ENCODE peak calls at places on chromosome 6, in seven cellular contexts. Q is fibroblast of lung, R is psoas muscle, S is mesendoderm, J is K562, Z is body of pancreas, F is WERI-Rb-1. V is an unnamed sample.
A peak's percentile ranks its signal among the peaks of the same experiment; 100 is the strongest.

GRCh38 chr6:145028144-145028818 is 707.0 kb downstream of the EPM2A start:
- DNase-seq in J (no peak), S (peak; percentile 77), F (peak; percentile 26), Z (peak; percentile 28), R (no peak), Q (no peak), V (peak; percentile 44)

GRCh38 chr6:121216928-121217327 is 117.4 kb downstream of the TBC1D32 start:
- DNase-seq in J (no peak), S (no peak), Q (peak; percentile 53), Z (no peak), F (peak; percentile 7), R (no peak), V (no peak)

GRCh38 chr6:43668151-43669028 is 19.2 kb downstream of the MRPS18A start:
- DNase-seq in F (peak; percentile 87), Q (peak; percentile 48), S (peak; percentile 92), J (peak; percentile 91), Z (peak; percentile 59), R (peak; percentile 74), V (peak; percentile 90)

GRCh38 chr6:90466191-90466940 is 120.5 kb downstream of the MAP3K7 start:
- DNase-seq in J (peak; percentile 24), R (no peak), S (peak; percentile 50), F (no peak), Q (peak; percentile 61), Z (no peak), V (no peak)

GRCh38 chr6:158131926-158132325 is 36.1 kb downstream of the SERAC1 start:
- DNase-seq in J (peak; percentile 44), R (no peak), Q (peak; percentile 9), S (peak; percentile 29), F (peak; percentile 39), Z (no peak), V (no peak)

GRCh38 chr6:125798734-125799510 is 8.2 kb downstream of the NCOA7 start:
- DNase-seq in S (peak; percentile 14), R (no peak), F (no peak), Q (peak; percentile 86), Z (no peak), J (no peak), V (no peak)

GRCh38 chr6:44158770-44159228 is at the start of gene CAPN11:
- DNase-seq in Z (no peak), Q (no peak), S (no peak), F (no peak), R (no peak), J (no peak), V (no peak)

GRCh38 chr6:109457596-109457996 is 2.0 kb upstream of the MICAL1 start:
- DNase-seq in J (no peak), F (no peak), R (no peak), Z (no peak), S (no peak), Q (no peak), V (no peak)

GRCh38 chr6:56091159-56091869 is 156.1 kb downstream of the COL21A1 start:
- DNase-seq in S (no peak), F (no peak), Q (peak; percentile 96), R (no peak), J (no peak), Z (no peak), V (no peak)

GRCh38 chr6:48978016-48978415 is 485.0 kb downstream of the MMUT start:
- DNase-seq in Q (peak; percentile 23), Z (no peak), R (no peak), F (no peak), J (no peak), S (no peak), V (no peak)

GRCh38 chr6:82396964-82397761 is 33.5 kb downstream of the TPBG start:
- DNase-seq in R (no peak), Z (no peak), S (no peak), Q (peak; percentile 98), J (no peak), F (no peak), V (no peak)

GRCh38 chr6:79737172-79737571 is 106.0 kb downstream of the SH3BGRL2 start:
- DNase-seq in R (no peak), Z (peak; percentile 7), J (no peak), S (no peak), Q (peak; percentile 2), F (no peak), V (no peak)

GRCh38 chr6:146968041-146968760 is 236.0 kb upstream of the STXBP5 start:
- DNase-seq in R (no peak), J (no peak), S (no peak), Q (peak; percentile 84), Z (no peak), F (no peak), V (no peak)

GRCh38 chr6:39309942-39310531 is 4.2 kb downstream of the KCNK17 start:
- DNase-seq in Q (peak; percentile 44), J (peak; percentile 91), S (peak; percentile 71), Z (peak; percentile 85), F (peak; percentile 94), R (peak; percentile 66), V (peak; percentile 92)

DNA sequence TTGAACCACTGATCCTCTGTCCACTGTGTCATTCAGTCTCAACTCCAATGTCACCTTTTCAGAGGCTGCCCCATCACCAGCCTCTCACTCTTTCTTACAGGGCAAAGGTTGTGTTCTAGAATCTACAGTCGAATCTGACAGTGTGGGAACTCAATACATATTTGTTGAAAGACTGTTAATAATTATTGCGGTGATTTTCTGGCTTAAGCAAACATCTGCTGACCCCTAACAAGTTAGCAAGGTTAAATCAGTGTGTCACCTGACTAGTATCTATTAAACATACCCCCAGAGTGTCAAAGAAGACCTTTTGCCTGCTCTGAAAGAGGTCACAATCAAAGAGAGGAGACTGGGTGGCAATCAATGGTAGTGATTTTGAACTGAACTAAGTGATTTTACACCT is 41.9 kb downstream of the ELOVL2 start:
- DNase-seq in F (no peak), S (no peak), Z (no peak), R (no peak), J (no peak), Q (no peak), V (no peak)
- H3K36me3 ChIP-seq in F (peaks cover 97% of the 10 kb centered on the region), S (no peaks in the 10 kb centered on the region), Z (no peaks in the 10 kb centered on the region), R (no peaks in the 10 kb centered on the region), J (no peaks in the 10 kb centered on the region), Q (no peaks in the 10 kb centered on the region), V (no peaks in the 10 kb centered on the region)

GRCh38 chr6:21593927-21594421 is 423 bp downstream of the SOX4 start:
- DNase-seq in Q (peak; percentile 74), J (no peak), R (no peak), F (peak; percentile 62), Z (peak; percentile 53), S (no peak), V (peak; percentile 54)
- H3K4me3 ChIP-seq in Q (peak overlapping the region; percentile 68), J (peak overlapping the region; percentile 18), R (peak overlapping the region; percentile 88), F (peak overlapping the region; percentile 85), Z (peak overlapping the region; percentile 44), S (peak overlapping the region; percentile 89), V (peak overlapping the region; percentile 84)

GRCh38 chr6:1379810-1380198 is 9.6 kb upstream of the FOXF2 start:
- DNase-seq in S (no peak), J (no peak), Z (no peak), Q (no peak), F (no peak), R (no peak), V (peak; percentile 49)

GRCh38 chr6:1378224-1379025 is 11.0 kb upstream of the FOXF2 start:
- DNase-seq in R (no peak), F (no peak), Q (no peak), S (no peak), Z (no peak), J (no peak), V (peak; percentile 86)

GRCh38 chr6:1377526-1378223 is 11.7 kb upstream of the FOXF2 start:
- DNase-seq in F (no peak), S (no peak), Q (no peak), Z (no peak), J (no peak), R (no peak), V (peak; percentile 83)

GRCh38 chr6:1379026-1379809 is 10.2 kb upstream of the FOXF2 start:
- DNase-seq in Q (no peak), J (no peak), Z (no peak), F (peak; percentile 23), S (no peak), R (no peak), V (peak; percentile 56)

GRCh38 chr6:1376653-1377052 is 12.7 kb upstream of the FOXF2 start:
- DNase-seq in R (no peak), Q (no peak), S (no peak), Z (no peak), J (no peak), F (no peak), V (no peak)
- H3K27me3 ChIP-seq in R (peaks cover 99% of the 10 kb centered on the region), Q (no peaks in the 10 kb centered on the region), S (peaks cover 49% of the 10 kb centered on the region), Z (no peaks in the 10 kb centered on the region), J (peaks cover 36% of the 10 kb centered on the region), F (peaks cover 100% of the 10 kb centered on the region), V (peaks cover 62% of the 10 kb centered on the region)

DNA sequence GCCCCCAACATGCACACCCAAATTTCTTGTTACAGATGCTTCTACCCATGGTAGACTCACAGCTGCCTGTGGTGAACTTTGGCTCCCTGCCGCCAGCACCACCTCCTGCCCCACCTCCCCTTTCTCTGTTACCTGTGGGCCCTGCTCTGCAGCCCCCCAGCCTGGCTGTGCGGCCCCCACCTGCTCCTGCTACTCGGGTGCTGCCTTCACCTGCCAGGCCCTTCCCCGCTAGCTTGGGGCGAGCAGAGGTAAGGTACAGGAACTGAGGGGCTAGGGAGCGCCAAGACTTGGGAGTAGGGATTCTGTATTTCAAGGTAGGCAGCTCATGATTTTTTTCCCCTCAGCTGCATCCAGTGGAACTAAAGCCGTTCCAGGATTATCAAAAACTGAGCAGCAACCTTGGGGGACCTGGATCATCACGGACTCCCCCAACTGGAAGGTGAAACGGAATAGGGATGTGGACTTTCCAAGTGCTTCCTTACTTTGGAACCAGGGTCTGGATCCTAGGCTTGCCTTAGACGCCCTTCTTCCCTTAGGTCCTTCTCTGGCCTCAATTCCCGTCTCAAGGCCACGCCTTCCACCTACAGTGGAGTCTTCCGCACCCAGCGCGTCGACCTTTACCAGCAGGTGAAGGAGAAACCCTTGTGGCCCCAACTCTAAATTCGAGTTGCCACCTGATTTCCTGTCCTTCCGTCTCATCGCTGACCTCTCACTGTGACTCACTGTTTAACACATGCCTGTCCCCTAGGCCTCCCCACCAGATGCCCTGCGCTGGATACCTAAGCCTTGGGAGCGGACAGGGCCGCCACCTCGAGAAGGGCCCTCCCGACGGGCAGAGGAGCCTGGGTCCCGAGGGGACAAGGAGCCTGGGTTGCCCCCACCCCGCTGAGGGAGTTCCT is 15.5 kb downstream of the BAG6 start:
- DNase-seq in R (no peak), F (no peak), S (no peak), J (no peak), Q (no peak), Z (no peak), V (no peak)
- H3K36me3 ChIP-seq in R (peaks cover 100% of the 10 kb centered on the region), F (peaks cover 98% of the 10 kb centered on the region), S (peaks cover 61% of the 10 kb centered on the region), J (peaks cover 98% of the 10 kb centered on the region), Q (peaks cover 45% of the 10 kb centered on the region), Z (peaks cover 25% of the 10 kb centered on the region), V (peaks cover 73% of the 10 kb centered on the region)

DNA sequence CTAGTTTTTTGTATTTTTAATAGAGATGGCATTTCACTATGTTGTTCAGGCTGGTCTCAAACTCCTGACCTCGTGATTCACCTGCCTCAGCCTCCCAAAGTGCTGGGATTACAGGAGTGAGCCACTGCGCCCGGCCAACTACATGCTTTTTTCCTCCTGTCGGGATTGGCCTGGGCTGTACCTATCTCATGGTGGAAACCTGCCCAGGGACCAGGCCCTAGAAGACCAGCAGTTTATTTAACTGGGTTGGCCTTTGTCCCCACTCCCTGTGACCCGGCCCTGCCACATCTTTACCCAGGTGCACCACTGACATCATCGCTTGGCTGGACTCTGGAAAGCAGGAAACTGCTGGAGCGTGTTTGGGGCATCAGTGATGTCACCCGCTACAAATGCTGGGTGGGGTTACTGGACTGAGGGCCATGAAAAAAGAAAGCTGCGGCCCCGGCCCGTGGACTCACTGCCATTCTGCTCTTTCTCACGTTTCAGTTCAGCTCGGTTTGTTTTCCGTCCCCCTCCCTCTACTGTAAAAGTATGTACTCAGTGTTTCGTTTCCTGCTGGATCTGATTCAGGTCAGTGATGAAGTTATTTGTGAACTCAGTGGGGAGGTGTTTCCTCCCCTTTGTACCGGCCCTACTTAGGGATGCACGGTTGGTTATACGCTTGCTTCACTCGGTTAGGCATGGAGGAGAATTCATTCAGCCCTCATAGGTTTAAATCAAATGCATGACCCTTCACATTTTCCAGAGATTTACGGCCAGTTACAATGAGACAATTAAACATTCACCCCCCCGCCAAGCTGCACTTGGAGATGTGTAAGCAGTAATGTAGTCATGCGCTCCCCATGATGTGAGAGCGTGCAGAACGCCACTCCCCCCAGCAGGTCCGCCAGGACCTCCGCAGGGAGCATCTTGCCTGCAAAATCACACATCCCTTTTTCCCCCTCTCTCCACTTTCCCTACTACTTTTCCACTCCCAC is 179.3 kb downstream of the MTHFD1L start:
- DNase-seq in Q (peak; percentile 89), J (no peak), R (peak; percentile 52), Z (peak; percentile 97), S (peak; percentile 72), F (no peak), V (peak; percentile 46)
- H3K4me3 ChIP-seq in Q (no peak overlapping the region), J (no peak overlapping the region), R (peak overlapping the region; percentile 5), Z (no peak overlapping the region), S (no peak overlapping the region), F (no peak overlapping the region), V (no peak overlapping the region)

V was measured in H7.